ENCODE peak calls at places on chromosomes 3 and 15, in six cellular contexts. L is keratinocyte, X is AG09309, O is mesothelial cell of epicardium, C is HFF-Myc, Y is H9. M is an unnamed sample.

GRCh38 chr15:68821190-68821897 is 649 bp upstream of the ANP32A start:
- DNase-seq in X (no peak), Y (no peak), C (no peak), O (no peak), L (no peak), M (no peak)

GRCh38 chr3:66401578-66402382 is 99.0 kb downstream of the LRIG1 start:
- DNase-seq in C (no peak), X (no peak), O (no peak), Y (no peak), L (no peak), M (no peak)

GRCh38 chr3:194382892-194383223 is 13.3 kb upstream of the LRRC15 start:
- DNase-seq in Y (peak), O (no peak), L (no peak), C (no peak), X (no peak), M (no peak)

GRCh38 chr3:57586778-57587177 is 10.4 kb downstream of the ARF4 start:
- DNase-seq in X (no peak), O (no peak), C (no peak), Y (no peak), L (no peak), M (no peak)

GRCh38 chr3:69547457-69548014 is 161.6 kb upstream of the FRMD4B start:
- DNase-seq in L (no peak), O (no peak), C (no peak), Y (no peak), X (no peak), M (no peak)

GRCh38 chr15:33104276-33104675 is 90.2 kb downstream of the FMN1 start:
- DNase-seq in Y (no peak), C (peak), X (peak), L (peak), O (no peak), M (peak)

GRCh38 chr3:151614-152189 is 44.9 kb upstream of the CHL1 start:
- DNase-seq in L (no peak), Y (no peak), O (no peak), X (no peak), C (no peak), M (no peak)

GRCh38 chr15:93072440-93073394 is 16.3 kb downstream of the RGMA start:
- DNase-seq in O (peak), Y (peak), C (no peak), L (no peak), X (no peak), M (peak)

GRCh38 chr3:156605686-156606605 is 51.0 kb upstream of the SSR3 start:
- DNase-seq in L (no peak), X (peak), O (no peak), C (no peak), Y (peak), M (no peak)

GRCh38 chr15:37873336-37873735 is 61.1 kb upstream of the TMCO5A start:
- DNase-seq in O (no peak), L (no peak), C (no peak), X (no peak), Y (no peak), M (no peak)

GRCh38 chr15:68335251-68335650 is 57.7 kb downstream of the FEM1B start:
- DNase-seq in X (no peak), C (no peak), O (no peak), Y (no peak), L (no peak), M (no peak)

GRCh38 chr3:144770291-144770690 is 798.7 kb downstream of the DIPK2A start:
- DNase-seq in X (no peak), C (no peak), Y (no peak), L (no peak), O (no peak), M (no peak)

GRCh38 chr3:24386458-24386857 is 108.2 kb downstream of the THRB start:
- DNase-seq in Y (no peak), X (no peak), C (no peak), L (no peak), O (no peak), M (no peak)

GRCh38 chr3:37811625-37812356 is 49.9 kb upstream of the CTDSPL start:
- DNase-seq in C (no peak), X (no peak), O (no peak), L (no peak), Y (no peak), M (no peak)

GRCh38 chr3:30141178-30141581 is 465.2 kb upstream of the TGFBR2 start:
- DNase-seq in X (no peak), Y (no peak), C (no peak), O (no peak), L (no peak), M (no peak)

GRCh38 chr3:196697270-196697669 is 14.8 kb downstream of the CEP19 start:
- DNase-seq in L (no peak), X (no peak), Y (no peak), C (no peak), O (no peak), M (no peak)

GRCh38 chr15:41429003-41429890 is 12.4 kb downstream of the RTF1 start:
- DNase-seq in O (no peak), C (no peak), X (no peak), Y (no peak), L (no peak), M (no peak)

GRCh38 chr15:86916671-86917450 is 837.2 kb downstream of the AGBL1 start:
- DNase-seq in C (no peak), X (no peak), Y (no peak), O (no peak), L (no peak), M (no peak)

GRCh38 chr3:42264399-42265058 is 1.5 kb downstream of the CCK start:
- DNase-seq in X (no peak), L (peak), C (no peak), O (no peak), Y (peak), M (no peak)

GRCh38 chr3:100682854-100683760 is 26.2 kb upstream of the TFG start:
- DNase-seq in O (no peak), C (no peak), X (no peak), Y (no peak), L (no peak), M (no peak)

GRCh38 chr3:194270627-194271458 is 80.3 kb downstream of the CPN2 start:
- DNase-seq in Y (peak), L (no peak), O (peak), X (no peak), C (no peak), M (no peak)

GRCh38 chr15:82571722-82572222 is 31.5 kb upstream of the RPS17 start:
- DNase-seq in X (peak), L (no peak), O (peak), Y (peak), C (peak), M (peak)

GRCh38 chr15:90379263-90379662 is 8.8 kb upstream of the IQGAP1 start:
- DNase-seq in L (no peak), C (no peak), Y (no peak), X (no peak), O (no peak), M (no peak)

GRCh38 chr15:90376789-90377188 is 11.3 kb upstream of the IQGAP1 start:
- DNase-seq in L (no peak), X (no peak), Y (no peak), O (no peak), C (no peak), M (no peak)

DNA sequence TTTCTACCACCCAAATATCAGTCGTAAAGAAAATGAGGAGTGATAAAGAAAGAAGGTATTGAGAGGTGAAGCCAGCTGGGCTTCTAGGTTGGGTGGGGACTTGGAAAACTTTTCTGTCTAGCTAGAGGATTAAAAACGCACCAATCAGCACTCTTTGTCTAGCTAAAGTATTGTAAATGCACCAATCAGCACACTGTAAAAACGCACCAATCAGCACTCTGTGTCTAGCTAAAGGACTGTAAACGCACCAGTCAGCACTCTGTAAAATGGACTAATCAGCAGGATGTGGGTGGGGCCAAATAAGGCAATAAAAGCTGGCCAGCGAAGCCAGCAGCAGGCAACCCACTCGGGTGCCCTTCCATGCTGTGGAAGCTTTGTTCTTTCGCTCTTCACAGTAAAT is 13.0 kb upstream of the IQGAP1 start:
- DNase-seq in X (no peak), O (no peak), L (no peak), Y (no peak), C (no peak), M (no peak)
- TF ChIP-seq CTCF in X (no peak), O (no peak), L (no peak), Y (no peak), C (no peak), M (no peak)

GRCh38 chr15:51365417-51365816 is 24.0 kb downstream of the GLDN start:
- DNase-seq in O (no peak), X (no peak), C (no peak), L (no peak), Y (no peak), M (no peak)

GRCh38 chr15:51368307-51368706 is 26.9 kb downstream of the GLDN start:
- DNase-seq in C (no peak), X (no peak), O (no peak), L (no peak), Y (no peak), M (no peak)

GRCh38 chr15:51366071-51366470 is 24.6 kb downstream of the GLDN start:
- DNase-seq in X (no peak), O (no peak), Y (no peak), C (no peak), L (no peak), M (no peak)

GRCh38 chr15:51367322-51367976 is 26.0 kb downstream of the GLDN start:
- DNase-seq in X (no peak), Y (no peak), O (no peak), L (no peak), C (no peak), M (peak)

GRCh38 chr15:51366911-51367310 is 25.5 kb downstream of the GLDN start:
- DNase-seq in C (peak), X (no peak), O (no peak), L (no peak), Y (no peak), M (peak)
- TF ChIP-seq CTCF in C (no peak), X (no peak), O (no peak), L (no peak), Y (no peak), M (peak)

GRCh38 chr3:63562323-63562722 is 90.2 kb upstream of the SNTN start:
- DNase-seq in X (no peak), C (no peak), Y (no peak), L (no peak), O (no peak), M (no peak)

GRCh38 chr3:63561879-63562278 is 90.6 kb upstream of the SNTN start:
- DNase-seq in C (no peak), L (no peak), Y (no peak), X (no peak), O (no peak), M (no peak)

GRCh38 chr3:63559884-63560283 is 92.6 kb upstream of the SNTN start:
- DNase-seq in L (no peak), O (no peak), X (peak), Y (no peak), C (no peak), M (no peak)

DNA sequence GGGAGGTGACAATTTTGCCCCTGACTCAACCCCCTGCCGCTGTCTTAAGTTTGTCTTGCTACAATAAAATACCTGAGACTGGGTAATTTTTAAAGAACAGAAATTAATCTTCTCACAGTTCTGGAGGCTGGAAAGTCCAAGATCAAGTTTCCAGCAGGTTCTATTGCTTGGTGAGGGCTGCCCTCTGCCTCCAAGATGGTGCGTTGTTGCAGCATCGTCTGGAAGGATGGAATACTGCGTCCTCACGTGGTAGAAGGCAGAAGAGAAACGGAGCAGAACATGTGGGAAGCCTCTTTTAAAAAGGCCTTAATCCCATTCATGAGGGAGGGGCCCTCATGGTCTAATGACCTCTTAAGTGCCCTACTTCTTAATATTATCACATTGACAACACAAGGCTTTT is 87.3 kb upstream of the SNTN start:
- DNase-seq in L (no peak), X (no peak), O (no peak), Y (no peak), C (no peak), M (no peak)
- TF ChIP-seq CTCF in L (no peak), X (no peak), O (no peak), Y (peak), C (no peak), M (no peak)

GRCh38 chr3:179179256-179179655 is 31.1 kb downstream of the PIK3CA start:
- DNase-seq in L (no peak), O (no peak), C (no peak), Y (no peak), X (no peak), M (no peak)

GRCh38 chr3:179181993-179182551 is 33.9 kb downstream of the PIK3CA start:
- DNase-seq in X (no peak), C (no peak), O (no peak), Y (no peak), L (no peak), M (no peak)

GRCh38 chr3:179177611-179178010 is 29.5 kb downstream of the PIK3CA start:
- DNase-seq in Y (no peak), C (no peak), X (no peak), L (no peak), O (no peak), M (no peak)

GRCh38 chr3:179181021-179181472 is 32.9 kb downstream of the PIK3CA start:
- DNase-seq in C (no peak), X (no peak), Y (no peak), L (peak), O (no peak), M (no peak)

DNA sequence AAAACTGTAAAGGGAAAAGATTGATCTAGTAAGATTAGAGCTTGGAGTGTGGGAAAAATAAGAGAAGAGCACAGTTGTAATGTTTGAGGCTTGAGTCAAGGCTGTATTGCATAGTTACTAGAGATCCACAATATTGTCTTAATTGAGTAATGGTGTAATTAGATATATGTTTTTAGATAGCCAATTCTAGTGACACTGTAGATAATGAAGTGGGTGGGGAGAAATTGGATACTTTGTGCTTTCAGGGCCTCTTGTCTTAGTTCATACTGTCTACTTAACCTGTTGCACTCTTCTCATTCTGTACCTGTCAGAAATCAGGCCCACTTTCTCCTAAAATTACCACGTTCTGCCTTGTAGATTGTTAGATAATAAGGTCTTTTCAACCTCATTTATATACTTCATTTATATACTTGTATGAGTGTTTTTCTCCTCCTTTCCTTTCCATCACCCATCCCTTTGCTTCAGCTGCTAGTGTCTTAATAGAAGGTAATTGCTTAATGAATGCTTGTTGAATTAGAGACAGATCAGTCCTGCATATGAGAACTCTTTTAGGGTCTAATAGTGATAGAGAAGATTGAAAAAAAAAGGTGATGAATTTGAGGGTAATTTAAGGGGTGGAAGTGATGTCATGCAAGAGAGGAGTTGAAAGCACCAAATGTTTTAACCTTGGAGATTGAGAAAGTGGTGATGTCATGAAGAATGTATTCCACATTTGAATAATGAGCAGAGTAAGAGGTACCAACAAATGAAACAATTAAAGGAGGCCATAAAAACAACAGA is 32.0 kb downstream of the PIK3CA start:
- DNase-seq in C (no peak), O (no peak), Y (no peak), L (no peak), X (no peak), M (no peak)
- TF ChIP-seq CTCF in C (no peak), O (no peak), Y (no peak), L (no peak), X (no peak), M (no peak)

DNA sequence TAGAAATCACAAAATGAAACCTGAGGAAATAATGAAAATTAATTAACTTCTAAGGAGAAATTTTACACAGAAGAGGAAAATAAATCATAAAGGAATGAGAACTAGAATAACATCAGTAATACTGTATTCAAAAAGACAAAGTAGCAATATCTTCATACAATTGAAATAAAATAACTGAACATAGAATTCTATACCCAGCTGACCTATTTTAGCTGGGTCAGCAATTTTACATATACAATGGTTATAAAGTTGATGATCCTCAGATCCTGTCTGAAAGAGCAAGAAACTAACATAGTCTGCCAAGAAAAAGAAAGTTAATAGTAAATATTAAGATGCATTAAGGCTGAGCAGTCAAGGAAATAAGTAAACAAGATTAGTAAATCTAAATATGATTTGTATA is 93.0 kb upstream of the P3H2 start:
- DNase-seq in L (no peak), Y (no peak), C (no peak), O (no peak), X (no peak), M (no peak)
- TF ChIP-seq CTCF in L (no peak), Y (no peak), C (no peak), O (no peak), X (no peak), M (no peak)

GRCh38 chr15:75849167-75849566 is 5.9 kb downstream of the UBE2Q2 start:
- DNase-seq in C (no peak), Y (no peak), X (no peak), L (no peak), O (no peak), M (no peak)
- TF ChIP-seq CTCF in C (no peak), Y (no peak), X (no peak), L (no peak), O (no peak), M (no peak)

GRCh38 chr15:25783607-25784131 is 79.5 kb downstream of the ATP10A start:
- DNase-seq in O (no peak), Y (peak), C (peak), L (no peak), X (no peak), M (no peak)
- TF ChIP-seq CTCF in O (peak), Y (peak), C (peak), L (no peak), X (peak), M (peak)

GRCh38 chr15:52782514-52782913 is 7.6 kb downstream of the ONECUT1 start:
- DNase-seq in C (no peak), L (no peak), O (no peak), Y (no peak), X (no peak), M (no peak)

GRCh38 chr15:52783191-52783829 is 6.8 kb downstream of the ONECUT1 start:
- DNase-seq in C (no peak), L (no peak), Y (peak), O (no peak), X (no peak), M (no peak)

GRCh38 chr15:52784799-52785671 is 5.1 kb downstream of the ONECUT1 start:
- DNase-seq in C (no peak), L (no peak), X (no peak), O (no peak), Y (peak), M (no peak)

GRCh38 chr15:52785672-52786406 is 4.3 kb downstream of the ONECUT1 start:
- DNase-seq in L (no peak), Y (no peak), O (no peak), X (no peak), C (no peak), M (no peak)

DNA sequence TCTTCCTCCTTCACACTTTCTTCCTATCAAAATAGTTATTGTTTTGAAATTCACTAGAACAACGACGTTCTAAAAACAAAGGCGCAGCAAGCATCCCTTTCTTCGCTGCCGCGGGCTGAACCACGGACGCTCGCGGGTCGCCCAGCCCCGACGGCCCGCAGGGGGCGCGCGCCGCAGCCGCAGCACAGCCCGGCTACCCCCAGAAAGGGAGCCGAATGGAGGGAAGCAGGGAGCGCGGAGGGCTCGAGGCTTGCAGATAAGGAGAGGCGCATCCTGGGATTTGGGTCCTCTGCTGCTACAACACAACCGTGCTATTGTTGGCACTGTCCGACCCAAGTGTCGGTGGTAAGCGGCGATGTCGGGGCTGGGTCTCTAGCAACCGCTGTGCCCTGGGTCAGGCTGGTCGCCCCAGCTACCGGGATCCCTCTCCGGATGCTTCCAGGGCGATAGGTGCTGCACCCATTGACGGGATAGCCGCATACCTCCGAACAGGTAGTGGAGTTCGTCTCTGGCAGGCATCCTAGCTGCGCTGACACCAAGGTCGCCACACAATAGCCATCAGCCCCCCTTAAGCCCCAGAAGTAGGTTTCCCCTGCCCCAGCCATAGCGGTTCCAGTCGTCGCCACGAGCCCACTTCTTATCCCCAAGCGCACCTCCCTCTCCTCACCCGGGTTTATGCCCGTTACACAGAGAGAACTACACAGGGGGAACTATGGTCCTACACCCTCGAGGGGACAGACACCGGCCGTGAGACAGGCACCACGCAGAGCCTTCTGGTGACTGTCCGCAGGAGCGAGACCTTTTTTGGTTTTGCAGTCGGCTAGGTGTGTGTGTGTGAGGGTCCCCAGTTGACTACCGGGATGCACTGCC is 6.0 kb downstream of the ONECUT1 start:
- DNase-seq in L (no peak), O (no peak), X (no peak), C (no peak), Y (peak), M (no peak)
- TF ChIP-seq CTCF in L (peak), O (peak), X (no peak), C (peak), Y (peak), M (peak)

M was measured in AG09319.